ENCODE peak calls at places on chromosome 4, in nine cellular contexts. A is osteocyte, O is AG04450, Q is GM12865, T is dorsolateral prefrontal cortex, C is fibroblast of lung, X is mammary epithelial cell, K is H9, R is heart left ventricle. V is an unnamed sample.

GRCh38 chr4:177699365-177700213 is 257.4 kb upstream of the AGA start:
- DNase-seq in A (no peak), O (no peak), Q (no peak), T (no peak), C (peak), X (peak), K (no peak), R (no peak), V (peak)

GRCh38 chr4:38317238-38317637 is 346.8 kb upstream of the KLF3 start:
- DNase-seq in A (no peak), O (no peak), Q (no peak), T (no peak), C (no peak), X (no peak), K (no peak), R (no peak), V (no peak)

GRCh38 chr4:153156263-153156662 is 48.0 kb upstream of the TRIM2 start:
- DNase-seq in A (no peak), O (no peak), Q (no peak), T (no peak), C (no peak), X (no peak), K (no peak), R (no peak), V (no peak)

GRCh38 chr4:156838761-156839160 is 132.8 kb downstream of the PDGFC start:
- DNase-seq in A (no peak), O (no peak), Q (no peak), T (no peak), C (peak), X (no peak), K (no peak), R (no peak), V (peak)

GRCh38 chr4:38965866-38966265 is 66.3 kb downstream of the TMEM156 start:
- DNase-seq in A (no peak), O (no peak), Q (no peak), T (no peak), C (no peak), X (no peak), K (no peak), R (no peak), V (no peak)

GRCh38 chr4:137952116-137952515 is 290.0 kb downstream of the SLC7A11 start:
- DNase-seq in A (no peak), O (no peak), Q (no peak), T (no peak), C (no peak), X (no peak), K (no peak), R (no peak), V (peak)

GRCh38 chr4:76377481-76377901 is 43.5 kb downstream of the CCDC158 start:
- DNase-seq in A (no peak), O (no peak), Q (no peak), T (no peak), C (no peak), X (no peak), K (no peak), R (no peak), V (no peak)

GRCh38 chr4:52269761-52270160 is 218.7 kb downstream of the SPATA18 start:
- DNase-seq in A (no peak), O (no peak), Q (no peak), T (no peak), C (no peak), X (no peak), K (no peak), R (no peak), V (no peak)

GRCh38 chr4:26859762-26860156 is 882 bp upstream of the STIM2 start:
- DNase-seq in A (no peak), O (no peak), Q (no peak), T (no peak), C (no peak), X (peak), K (no peak), R (no peak), V (no peak)

GRCh38 chr4:107824367-107825071 is at the start of gene SGMS2:
- DNase-seq in A (peak), O (peak), Q (no peak), T (peak), C (peak), X (peak), K (peak), R (peak), V (peak)

GRCh38 chr4:7766086-7766485 is 173.6 kb downstream of the AFAP1 start:
- DNase-seq in A (no peak), O (no peak), Q (no peak), T (no peak), C (no peak), X (no peak), K (no peak), R (no peak), V (no peak)

GRCh38 chr4:41635441-41635840 is 97.5 kb downstream of the LIMCH1 start:
- DNase-seq in A (no peak), O (no peak), Q (no peak), T (no peak), C (no peak), X (no peak), K (no peak), R (no peak), V (no peak)

GRCh38 chr4:26765515-26765914 is 95.1 kb upstream of the STIM2 start:
- DNase-seq in A (no peak), O (no peak), Q (no peak), T (no peak), C (no peak), X (no peak), K (no peak), R (no peak), V (no peak)

GRCh38 chr4:27685947-27686346 is 825.3 kb downstream of the STIM2 start:
- DNase-seq in A (no peak), O (no peak), Q (no peak), T (no peak), C (no peak), X (no peak), K (no peak), R (no peak), V (no peak)

GRCh38 chr4:22238742-22239141 is 277.1 kb downstream of the ADGRA3 start:
- DNase-seq in A (no peak), O (no peak), Q (no peak), T (no peak), C (no peak), X (no peak), K (peak), R (no peak), V (peak)

GRCh38 chr4:10095296-10095991 is 21.2 kb downstream of the WDR1 start:
- DNase-seq in A (no peak), O (no peak), Q (no peak), T (no peak), C (no peak), X (no peak), K (no peak), R (no peak), V (no peak)

GRCh38 chr4:2834001-2834921 is 9.4 kb upstream of the ADD1 start:
- DNase-seq in A (peak), O (no peak), Q (no peak), T (no peak), C (no peak), X (no peak), K (no peak), R (no peak), V (no peak)

GRCh38 chr4:170591076-170591475 is 501.3 kb upstream of the AADAT start:
- DNase-seq in A (no peak), O (no peak), Q (no peak), T (no peak), C (no peak), X (no peak), K (no peak), R (no peak), V (peak)

DNA sequence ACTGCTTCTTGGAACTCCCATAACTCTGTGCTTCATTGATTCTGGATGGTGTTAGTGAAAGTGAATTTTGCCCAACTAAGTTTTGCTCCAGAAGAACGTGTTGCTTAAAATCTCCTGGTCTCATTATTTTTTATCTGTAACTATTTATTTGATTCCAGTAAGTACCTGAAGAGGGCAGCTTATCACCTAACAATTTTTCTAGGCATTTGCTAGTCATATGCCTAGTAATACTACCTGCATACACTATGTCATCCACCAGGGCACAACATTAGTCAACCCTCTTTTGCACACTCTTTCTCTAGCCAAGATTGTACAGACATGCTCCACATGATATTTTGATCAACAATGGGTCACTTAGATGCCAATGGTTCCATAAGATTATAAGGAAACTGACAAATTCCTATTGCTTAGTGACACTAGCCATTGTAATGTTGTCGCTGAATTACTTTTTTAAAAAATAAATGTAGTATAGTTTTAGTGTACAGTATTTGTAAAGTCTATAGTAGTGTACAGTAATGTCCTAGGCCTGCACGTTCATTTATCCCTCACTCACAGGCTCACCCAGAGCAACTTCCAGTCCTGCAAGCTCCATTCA is 499.9 kb upstream of the AADAT start:
- DNase-seq in A (no peak), O (no peak), Q (peak), T (no peak), C (no peak), X (peak), K (no peak), R (no peak), V (peak)
- TF ChIP-seq CTCF in A (peak), O (peak), Q (peak), T (no peak), C (no peak), X (peak), K (peak), R (no peak), V (peak)

DNA sequence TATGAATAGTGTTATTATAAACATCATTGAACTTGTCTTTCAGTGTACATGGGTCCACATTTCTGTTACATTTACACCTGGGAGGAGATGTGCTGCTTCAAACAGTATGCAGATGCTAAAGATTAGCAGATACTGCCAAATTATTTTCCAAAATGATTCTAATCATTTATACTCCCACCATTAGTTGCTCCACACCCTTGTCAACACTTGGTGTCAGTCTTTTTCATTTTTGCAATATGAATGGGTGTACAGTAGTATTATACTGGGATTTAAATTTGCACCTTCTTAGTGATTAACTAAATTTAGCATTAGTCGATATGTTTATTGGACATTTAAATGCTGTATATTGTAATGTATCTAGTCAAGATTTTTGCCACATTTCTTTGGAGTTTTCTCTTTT is 131.6 kb upstream of the GRID2 start:
- DNase-seq in A (no peak), O (no peak), Q (no peak), T (no peak), C (peak), X (no peak), K (no peak), R (no peak), V (peak)
- TF ChIP-seq CTCF in A (peak), O (peak), Q (no peak), T (no peak), C (peak), X (peak), K (no peak), R (no peak), V (peak)

DNA sequence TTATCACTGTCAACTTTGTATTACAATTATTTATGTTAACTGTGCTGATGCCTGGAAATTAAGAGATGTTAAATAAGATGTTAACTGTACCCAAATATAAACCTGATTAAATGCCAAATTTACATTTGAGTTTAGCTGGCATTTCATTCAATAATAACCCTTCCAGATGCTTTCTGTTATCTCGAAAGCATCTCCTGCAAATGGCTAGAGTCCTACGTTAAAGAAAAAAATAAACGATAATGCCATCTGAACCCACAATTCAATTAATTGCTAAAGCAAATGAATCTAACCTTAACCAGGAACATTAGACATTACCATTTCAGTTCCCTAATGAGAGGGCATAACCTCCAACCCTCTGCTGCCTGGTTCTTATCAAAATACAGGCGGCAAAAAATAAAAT is 145.0 kb downstream of the ADAMTS3 start:
- DNase-seq in A (no peak), O (no peak), Q (no peak), T (no peak), C (no peak), X (no peak), K (no peak), R (no peak), V (no peak)
- TF ChIP-seq CTCF in A (no peak), O (no peak), Q (no peak), T (no peak), C (no peak), X (no peak), K (no peak), R (no peak), V (no peak)

GRCh38 chr4:5143940-5144339 is 92.7 kb downstream of the STK32B start:
- DNase-seq in A (peak), O (no peak), Q (no peak), T (no peak), C (no peak), X (no peak), K (no peak), R (no peak), V (peak)

GRCh38 chr4:5144384-5144783 is 93.1 kb downstream of the STK32B start:
- DNase-seq in A (peak), O (no peak), Q (no peak), T (no peak), C (no peak), X (no peak), K (no peak), R (no peak), V (no peak)

GRCh38 chr4:5143306-5143861 is 92.1 kb downstream of the STK32B start:
- DNase-seq in A (peak), O (no peak), Q (no peak), T (no peak), C (no peak), X (no peak), K (no peak), R (no peak), V (no peak)

GRCh38 chr4:5142726-5143125 is 91.4 kb downstream of the STK32B start:
- DNase-seq in A (peak), O (peak), Q (peak), T (no peak), C (peak), X (peak), K (peak), R (peak), V (peak)

DNA sequence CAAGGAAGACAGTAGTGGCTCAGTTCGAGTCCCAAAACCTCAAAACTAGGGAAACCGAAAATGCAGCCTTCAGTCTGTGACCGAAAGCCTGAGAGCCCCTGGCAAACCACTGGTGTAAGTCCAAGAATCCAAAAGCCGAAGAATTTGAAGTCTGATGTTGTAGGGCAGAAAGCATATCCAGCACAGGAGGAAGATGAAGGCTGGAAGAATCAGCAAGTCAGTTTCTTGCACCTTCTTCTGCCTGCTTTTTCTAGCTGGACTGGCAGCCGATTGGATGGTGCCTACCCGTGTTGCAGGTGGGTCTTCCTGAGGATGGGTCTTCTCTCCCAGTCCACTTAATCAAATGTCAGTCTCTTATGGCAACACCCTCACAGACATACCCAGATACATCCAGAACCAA is 95.0 kb downstream of the STK32B start:
- DNase-seq in A (peak), O (no peak), Q (no peak), T (no peak), C (no peak), X (no peak), K (peak), R (no peak), V (no peak)
- TF ChIP-seq CTCF in A (no peak), O (no peak), Q (no peak), T (no peak), C (no peak), X (no peak), K (no peak), R (no peak), V (no peak)

DNA sequence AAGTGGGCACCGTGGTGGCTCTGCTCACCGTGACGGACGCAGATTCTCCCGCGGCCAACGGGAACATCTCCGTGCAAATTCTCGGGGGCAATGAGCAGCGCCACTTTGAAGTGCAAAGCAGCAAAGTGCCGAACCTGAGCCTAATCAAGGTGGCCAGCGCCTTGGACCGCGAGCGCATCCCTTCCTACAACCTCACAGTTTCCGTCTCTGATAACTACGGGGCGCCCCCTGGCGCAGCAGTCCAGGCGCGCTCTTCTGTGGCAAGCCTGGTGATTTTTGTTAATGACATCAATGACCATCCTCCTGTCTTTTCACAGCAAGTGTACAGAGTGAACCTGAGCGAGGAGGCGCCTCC is 2.7 kb downstream of the FAT4 start:
- DNase-seq in A (no peak), O (no peak), Q (no peak), T (peak), C (peak), X (peak), K (peak), R (peak), V (peak)
- TF ChIP-seq CTCF in A (peak), O (peak), Q (no peak), T (peak), C (peak), X (peak), K (peak), R (no peak), V (peak)

GRCh38 chr4:828641-829271 is 2.8 kb upstream of the CPLX1 start:
- DNase-seq in A (no peak), O (no peak), Q (no peak), T (no peak), C (no peak), X (no peak), K (peak), R (no peak), V (peak)
- TF ChIP-seq CTCF in A (no peak), O (no peak), Q (no peak), T (no peak), C (no peak), X (no peak), K (peak), R (no peak), V (peak)

GRCh38 chr4:111631157-111631999 is 513.9 kb upstream of the FAM241A start:
- DNase-seq in A (no peak), O (no peak), Q (peak), T (no peak), C (peak), X (no peak), K (no peak), R (no peak), V (peak)
- TF ChIP-seq CTCF in A (peak), O (peak), Q (peak), T (peak), C (peak), X (peak), K (peak), R (peak), V (peak)

GRCh38 chr4:6259886-6260285 is 9.8 kb upstream of the WFS1 start:
- DNase-seq in A (no peak), O (no peak), Q (no peak), T (no peak), C (no peak), X (no peak), K (no peak), R (no peak), V (no peak)
- TF ChIP-seq CTCF in A (no peak), O (no peak), Q (no peak), T (no peak), C (no peak), X (no peak), K (no peak), R (no peak), V (no peak)

GRCh38 chr4:90357117-90357710 is 230.0 kb downstream of the CCSER1 start:
- DNase-seq in A (no peak), O (peak), Q (peak), T (no peak), C (peak), X (peak), K (no peak), R (no peak), V (peak)
- TF ChIP-seq CTCF in A (peak), O (peak), Q (peak), T (peak), C (peak), X (peak), K (peak), R (peak), V (peak)

DNA sequence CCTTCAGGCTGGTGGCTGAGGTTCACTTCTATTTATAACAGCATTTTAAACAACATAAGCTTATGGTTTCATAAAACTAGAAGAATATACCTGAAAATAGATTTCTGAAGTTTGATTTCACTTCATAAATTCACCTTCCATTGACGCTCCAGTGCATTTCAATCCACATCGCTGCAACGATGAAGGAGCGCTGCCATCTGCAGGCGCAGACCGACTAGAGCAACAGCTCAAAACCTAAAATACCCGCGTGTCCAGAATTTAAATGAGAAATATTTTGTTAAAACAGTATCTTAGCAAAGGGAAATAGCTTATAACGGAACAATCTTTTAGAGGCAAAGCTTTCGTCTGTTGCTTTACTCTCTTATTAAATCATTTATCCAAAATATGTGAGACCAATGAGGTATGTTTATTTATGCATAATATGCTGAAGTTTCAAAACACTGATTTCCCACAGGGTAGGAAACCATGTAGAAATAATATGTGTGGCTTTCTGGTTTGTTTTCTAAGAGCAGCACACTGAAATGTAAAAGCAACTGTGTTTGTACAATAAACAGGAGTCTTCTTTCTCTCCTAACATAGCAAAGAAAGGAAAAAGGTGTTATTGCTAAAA is 816.4 kb upstream of the FRG1 start:
- DNase-seq in A (no peak), O (peak), Q (no peak), T (no peak), C (peak), X (peak), K (no peak), R (no peak), V (no peak)
- TF ChIP-seq CTCF in A (peak), O (peak), Q (no peak), T (peak), C (peak), X (peak), K (peak), R (peak), V (peak)

V was measured in fibroblast of the aortic adventitia.